ENCODE peak calls at places on chromosomes 5 and 9, in eight cellular contexts. P, L, F, T, I, N, M and W are unnamed samples. For H3K27me3 and H3K36me3, the result is how much of the 10 kb centered on the place peaks cover.

GRCh38 chr9:127199001-127199791 is 65.4 kb upstream of the GARNL3 start:
- DNase-seq in L (peak), I (peak), T (peak), N (peak), M (peak), F (no peak), P (peak), W (peak)

GRCh38 chr9:70478963-70479641 is 64.6 kb upstream of the KLF9 start:
- DNase-seq in L (no peak), N (peak), F (no peak), T (no peak), P (no peak), I (no peak), M (no peak), W (no peak)

GRCh38 chr5:74643160-74643562 is 2.6 kb upstream of the ENC1 start:
- DNase-seq in M (peak), P (no peak), I (no peak), F (no peak), N (no peak), L (no peak), T (no peak), W (no peak)

GRCh38 chr9:87259543-87259942 is 238.1 kb upstream of the DAPK1 start:
- DNase-seq in L (no peak), F (no peak), I (no peak), M (no peak), T (no peak), N (no peak), P (no peak), W (no peak)

GRCh38 chr9:121259935-121260334 is 8.0 kb upstream of the GSN start:
- DNase-seq in P (no peak), T (no peak), N (no peak), F (no peak), M (no peak), I (no peak), L (peak), W (no peak)

GRCh38 chr9:131119600-131119999 is 5.8 kb upstream of the NUP214 start:
- DNase-seq in N (no peak), P (no peak), M (no peak), F (no peak), I (no peak), L (no peak), T (no peak), W (peak)

GRCh38 chr5:114296191-114296590 is 65.7 kb upstream of the KCNN2 start:
- DNase-seq in N (no peak), I (no peak), P (no peak), M (no peak), L (no peak), T (no peak), F (no peak), W (no peak)

GRCh38 chr5:178982941-178983340 is 12.2 kb downstream of the GRM6 start:
- DNase-seq in F (no peak), I (no peak), M (no peak), L (no peak), N (no peak), T (no peak), P (no peak), W (no peak)

GRCh38 chr5:73851782-73852181 is 225.8 kb downstream of the ARHGEF28 start:
- DNase-seq in M (no peak), N (no peak), T (no peak), F (no peak), P (no peak), L (no peak), I (no peak), W (peak)

GRCh38 chr9:22160235-22160634 is 151.1 kb upstream of the CDKN2B start:
- DNase-seq in T (no peak), M (no peak), P (no peak), F (no peak), I (no peak), L (no peak), N (no peak), W (no peak)

GRCh38 chr9:78724896-78725295 is 428.0 kb downstream of the PSAT1 start:
- DNase-seq in L (no peak), P (no peak), N (no peak), T (no peak), F (no peak), M (no peak), I (no peak), W (no peak)

GRCh38 chr5:14316471-14316870 is 173.3 kb downstream of the TRIO start:
- DNase-seq in L (no peak), T (no peak), M (no peak), F (no peak), P (no peak), I (no peak), N (no peak), W (no peak)

GRCh38 chr9:121566401-121567141 is 66.9 kb upstream of the GGTA1 start:
- DNase-seq in N (no peak), P (peak), M (no peak), I (peak), T (peak), F (no peak), L (no peak), W (peak)

GRCh38 chr9:69798737-69799136 is 21.9 kb upstream of the CFAP95 start:
- DNase-seq in N (no peak), F (no peak), P (no peak), L (no peak), T (no peak), I (no peak), M (no peak), W (no peak)

GRCh38 chr9:123408313-123409266 is 52.6 kb downstream of the CRB2 start:
- DNase-seq in L (no peak), F (no peak), T (no peak), N (no peak), I (no peak), M (no peak), P (no peak), W (no peak)

GRCh38 chr9:117644133-117644532 is 60.1 kb upstream of the TLR4 start:
- DNase-seq in F (no peak), T (no peak), P (no peak), M (no peak), N (no peak), L (no peak), I (no peak), W (no peak)

GRCh38 chr9:117645245-117645636 is 59.0 kb upstream of the TLR4 start:
- DNase-seq in T (no peak), P (no peak), I (no peak), F (no peak), L (peak), N (no peak), M (no peak), W (no peak)

GRCh38 chr9:117649126-117649525 is 55.1 kb upstream of the TLR4 start:
- DNase-seq in I (no peak), T (no peak), N (no peak), L (no peak), F (no peak), P (no peak), M (no peak), W (no peak)

GRCh38 chr9:117643288-117643654 is 60.9 kb upstream of the TLR4 start:
- DNase-seq in P (no peak), M (no peak), I (no peak), L (no peak), N (no peak), T (no peak), F (no peak), W (no peak)

GRCh38 chr9:117644607-117645244 is 59.5 kb upstream of the TLR4 start:
- DNase-seq in I (peak), L (peak), M (peak), F (peak), N (peak), T (peak), P (peak), W (peak)
- H3K4me3 ChIP-seq in I (peak), L (no peak), M (no peak), F (peak), N (peak), T (peak), P (no peak), W (no peak)

GRCh38 chr9:16834817-16835216 is 35.7 kb downstream of the BNC2 start:
- DNase-seq in M (no peak), L (no peak), F (no peak), N (no peak), P (no peak), I (no peak), T (no peak), W (no peak)
- H3K27me3 ChIP-seq in M (under half), L (under half), F (under half), N (under half), P (under half), I (under half), T (under half), W (under half)

GRCh38 chr5:151130922-151131891 is 26.4 kb downstream of the ANXA6 start:
- DNase-seq in L (no peak), N (no peak), I (no peak), T (no peak), M (no peak), P (no peak), F (no peak), W (no peak)

GRCh38 chr5:151132959-151133358 is 24.6 kb downstream of the ANXA6 start:
- DNase-seq in I (no peak), M (no peak), T (no peak), P (no peak), N (no peak), F (no peak), L (no peak), W (no peak)

GRCh38 chr5:151128817-151129216 is 28.8 kb downstream of the ANXA6 start:
- DNase-seq in I (no peak), F (no peak), T (no peak), N (no peak), M (no peak), P (no peak), L (no peak), W (no peak)

GRCh38 chr5:151127926-151128325 is 29.7 kb downstream of the ANXA6 start:
- DNase-seq in L (no peak), P (no peak), T (no peak), I (no peak), F (no peak), M (no peak), N (no peak), W (no peak)

GRCh38 chr5:151130235-151130921 is 27.2 kb downstream of the ANXA6 start:
- DNase-seq in M (no peak), T (no peak), N (no peak), I (no peak), F (no peak), P (no peak), L (no peak), W (no peak)
- H3K36me3 ChIP-seq in M (under half), T (under half), N (under half), I (half or more), F (under half), P (under half), L (under half), W (under half)

DNA sequence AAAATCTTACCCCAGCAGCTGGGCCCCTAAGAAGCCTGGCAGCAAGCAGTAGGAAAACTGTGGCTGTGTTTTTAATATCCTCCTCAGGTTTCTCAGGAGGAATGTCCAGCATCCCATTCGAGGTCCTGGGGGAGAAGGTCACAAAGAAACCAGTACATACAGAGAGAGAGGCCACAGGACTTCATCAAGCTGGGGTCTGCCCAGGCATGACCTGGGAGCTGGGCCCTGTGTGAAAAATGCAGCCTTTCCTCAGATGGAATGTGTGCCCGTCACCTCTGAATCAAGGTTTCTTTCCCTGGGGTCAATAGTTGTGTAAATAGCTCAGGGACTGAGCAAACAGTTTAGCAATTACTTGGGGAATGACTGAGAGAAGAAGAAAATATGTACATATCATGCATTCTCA is 33.9 kb upstream of the RAD23B start:
- DNase-seq in T (no peak), I (no peak), L (peak), P (no peak), M (no peak), N (no peak), F (no peak), W (peak)
- H3K4me3 ChIP-seq in T (no peak), I (no peak), L (no peak), P (no peak), M (no peak), N (no peak), F (no peak), W (no peak)

GRCh38 chr5:170257370-170257769 is 24.6 kb downstream of the C5orf58 start:
- DNase-seq in M (no peak), L (no peak), T (no peak), I (no peak), P (no peak), N (no peak), F (no peak), W (no peak)
- H3K27me3 ChIP-seq in M (under half), L (under half), T (half or more), I (under half), P (under half), N (under half), F (under half), W (under half)